ENCODE peak calls at places on chromosomes 1 and 21, in ten cellular contexts. D is AG10803; M is T-helper 1 cell; F is psoas muscle; A is mucosa of gallbladder; L is NCI-H774; O is HFF-Myc; U is caudate nucleus; H is CD8-positive, alpha-beta T cell; Z is amygdala. E is an unnamed sample.

GRCh38 chr1:97506368-97506767 is 414.5 kb downstream of the DPYD start:
- DNase-seq in D (no peak), M (no peak), F (no peak), A (no peak), L (no peak), O (no peak), U (no peak), H (no peak), Z (no peak), E (no peak)

GRCh38 chr1:26538480-26539412 is 9.2 kb downstream of the RPS6KA1 start:
- DNase-seq in D (peak), M (peak), F (no peak), A (peak), L (no peak), O (no peak), U (no peak), H (peak), Z (peak), E (no peak)

GRCh38 chr21:38170705-38171682 is 85.8 kb upstream of the KCNJ15 start:
- DNase-seq in D (no peak), M (no peak), F (no peak), A (no peak), L (no peak), O (no peak), U (no peak), H (no peak), Z (no peak), E (no peak)

GRCh38 chr1:20720631-20721051 is 2.8 kb upstream of the KIF17 start:
- DNase-seq in D (no peak), M (no peak), F (peak), A (no peak), L (no peak), O (no peak), U (no peak), H (no peak), Z (no peak), E (no peak)

GRCh38 chr1:26799479-26800133 is 11.9 kb downstream of the PIGV start:
- DNase-seq in D (peak), M (no peak), F (peak), A (peak), L (no peak), O (no peak), U (peak), H (no peak), Z (peak), E (no peak)

GRCh38 chr1:152047607-152047953 is 10.8 kb upstream of the S100A11 start:
- DNase-seq in D (no peak), M (peak), F (no peak), A (peak), L (no peak), O (no peak), U (no peak), H (no peak), Z (no peak), E (no peak)

GRCh38 chr1:201088395-201088794 is 23.8 kb downstream of the CACNA1S start:
- DNase-seq in D (no peak), M (no peak), F (no peak), A (no peak), L (no peak), O (no peak), U (no peak), H (no peak), Z (no peak), E (no peak)

GRCh38 chr1:85311818-85312217 is 35.4 kb upstream of the BCL10 start:
- DNase-seq in D (no peak), M (no peak), F (no peak), A (no peak), L (no peak), O (no peak), U (no peak), H (no peak), Z (no peak), E (peak)

GRCh38 chr1:221756830-221757551 is 15.1 kb upstream of the DUSP10 start:
- DNase-seq in D (no peak), M (no peak), F (no peak), A (no peak), L (no peak), O (no peak), U (no peak), H (no peak), Z (no peak), E (no peak)

GRCh38 chr1:65310078-65310587 is 790 bp downstream of the DNAJC6 start:
- DNase-seq in D (no peak), M (no peak), F (no peak), A (no peak), L (peak), O (no peak), U (peak), H (no peak), Z (peak), E (peak)

GRCh38 chr1:224058303-224058702 is 55.6 kb upstream of the FBXO28 start:
- DNase-seq in D (no peak), M (no peak), F (no peak), A (no peak), L (no peak), O (no peak), U (no peak), H (no peak), Z (no peak), E (no peak)

GRCh38 chr1:98749152-98749756 is 87.7 kb downstream of the SNX7 start:
- DNase-seq in D (peak), M (no peak), F (no peak), A (no peak), L (no peak), O (no peak), U (no peak), H (no peak), Z (no peak), E (no peak)

GRCh38 chr1:22665752-22666151 is 12.7 kb downstream of the C1QB start:
- DNase-seq in D (peak), M (no peak), F (no peak), A (no peak), L (no peak), O (no peak), U (no peak), H (no peak), Z (no peak), E (no peak)

GRCh38 chr1:192763243-192763642 is 45.6 kb upstream of the RGS2 start:
- DNase-seq in D (peak), M (no peak), F (no peak), A (no peak), L (no peak), O (no peak), U (no peak), H (no peak), Z (no peak), E (no peak)

GRCh38 chr1:154955718-154956513 is at the start of gene PBXIP1:
- DNase-seq in D (peak), M (peak), F (peak), A (peak), L (peak), O (peak), U (peak), H (peak), Z (peak), E (peak)

GRCh38 chr1:178393370-178393769 is 103.4 kb downstream of the CLEC20A start:
- DNase-seq in D (no peak), M (no peak), F (no peak), A (no peak), L (peak), O (no peak), U (no peak), H (no peak), Z (no peak), E (no peak)

GRCh38 chr1:170881268-170882265 is 53.8 kb upstream of the MROH9 start:
- DNase-seq in D (peak), M (no peak), F (no peak), A (no peak), L (peak), O (peak), U (no peak), H (no peak), Z (no peak), E (peak)

GRCh38 chr1:15195420-15196052 is 42.0 kb downstream of the TMEM51 start:
- DNase-seq in D (no peak), M (no peak), F (peak), A (no peak), L (no peak), O (no peak), U (no peak), H (no peak), Z (peak), E (no peak)

GRCh38 chr1:65265296-65266271 is 43.8 kb upstream of the DNAJC6 start:
- DNase-seq in D (peak), M (peak), F (no peak), A (no peak), L (no peak), O (no peak), U (peak), H (peak), Z (no peak), E (no peak)

GRCh38 chr1:81345110-81345509 is 455.6 kb upstream of the ADGRL2 start:
- DNase-seq in D (no peak), M (no peak), F (no peak), A (peak), L (no peak), O (no peak), U (no peak), H (no peak), Z (no peak), E (no peak)

GRCh38 chr1:116318897-116319296 is 54.1 kb upstream of the ATP1A1 start:
- DNase-seq in D (no peak), M (no peak), F (no peak), A (no peak), L (no peak), O (no peak), U (no peak), H (no peak), Z (no peak), E (no peak)

GRCh38 chr21:29382029-29382654 is 83.4 kb downstream of the BACH1 start:
- DNase-seq in D (peak), M (no peak), F (no peak), A (no peak), L (no peak), O (peak), U (no peak), H (no peak), Z (no peak), E (no peak)